ENCODE peak calls at places on chromosomes 11 and 22, in four cellular contexts. A is mesendoderm, D is WTC11, O is KBM-7. E is an unnamed sample.

GRCh38 chr11:69217276-69218105 is 61.8 kb downstream of the SMIM38 start:
- DNase-seq in O (no peak), D (peak), A (no peak), E (no peak)

GRCh38 chr11:35944503-35945136 is 758 bp downstream of the LDLRAD3 start:
- DNase-seq in A (no peak), O (no peak), D (no peak), E (no peak)

GRCh38 chr11:70641366-70641765 is 243.0 kb downstream of the CTTN start:
- DNase-seq in A (peak), O (peak), D (peak), E (no peak)

GRCh38 chr11:47412152-47412746 is 3.9 kb downstream of the SLC39A13 start:
- DNase-seq in D (peak), A (peak), O (peak), E (peak)

GRCh38 chr11:130459521-130459920 is 11.1 kb downstream of the ADAMTS15 start:
- DNase-seq in O (no peak), A (no peak), D (no peak), E (no peak)

GRCh38 chr22:22856885-22857606 is 30.6 kb upstream of the IGLL5 start:
- DNase-seq in D (no peak), A (no peak), O (no peak), E (no peak)

GRCh38 chr11:11380883-11381282 is 27.8 kb upstream of the CSNK2A3 start:
- DNase-seq in D (no peak), A (no peak), O (no peak), E (no peak)

GRCh38 chr22:46664301-46664855 is 44.2 kb downstream of the GRAMD4 start:
- DNase-seq in O (no peak), D (no peak), A (no peak), E (no peak)

GRCh38 chr11:128934926-128935325 is 7.7 kb downstream of the TP53AIP1 start:
- DNase-seq in O (no peak), A (no peak), D (no peak), E (no peak)

GRCh38 chr11:16148301-16148787 is 208.0 kb downstream of the SOX6 start:
- DNase-seq in O (no peak), A (no peak), D (no peak), E (no peak)

GRCh38 chr22:38467904-38468760 is at the start of gene KDELR3:
- DNase-seq in O (peak), A (peak), D (peak), E (peak)

GRCh38 chr11:1289211-1289935 is 20.1 kb downstream of the TOLLIP start:
- DNase-seq in A (no peak), D (no peak), O (no peak), E (no peak)

E was measured in effector CD8-positive, alpha-beta T cell.